ENCODE peak calls at places on chromosomes 16 and 17, in nine cellular contexts. I, Z, R, B, U, Y, Q, W and P are unnamed samples.

GRCh38 chr17:34241062-34241461 is 14.0 kb upstream of the CCL2 start:
- DNase-seq in I (no peak), Z (peak; percentile 61), R (peak; percentile 63), B (peak; percentile 69), U (peak; percentile 87), Y (no peak), Q (no peak), W (no peak), P (no peak)

GRCh38 chr17:79399610-79400144 is 211.2 kb downstream of the RBFOX3 start:
- DNase-seq in I (no peak), Z (no peak), R (no peak), B (no peak), U (no peak), Y (no peak), Q (no peak), W (no peak), P (no peak)

GRCh38 chr16:3456374-3456773 is 12.9 kb downstream of the NAA60 start:
- DNase-seq in I (no peak), Z (no peak), R (peak; percentile 56), B (no peak), U (no peak), Y (no peak), Q (no peak), W (no peak), P (no peak)

GRCh38 chr17:77693301-77693700 is 265.2 kb upstream of the TNRC6C start:
- DNase-seq in I (no peak), Z (peak; percentile 12), R (no peak), B (no peak), U (no peak), Y (no peak), Q (no peak), W (no peak), P (no peak)

GRCh38 chr17:63698886-63699637 is 863 bp downstream of the LIMD2 start:
- DNase-seq in I (peak; percentile 89), Z (peak; percentile 57), R (peak; percentile 69), B (peak; percentile 48), U (peak; percentile 69), Y (peak; percentile 95), Q (peak; percentile 77), W (peak; percentile 70), P (no peak)

GRCh38 chr17:27868565-27868964 is 24.6 kb downstream of the LYRM9 start:
- DNase-seq in I (no peak), Z (no peak), R (no peak), B (no peak), U (no peak), Y (no peak), Q (no peak), W (no peak), P (no peak)

GRCh38 chr17:4249452-4250029 is 14.2 kb downstream of the ANKFY1 start:
- DNase-seq in I (no peak), Z (no peak), R (peak; percentile 67), B (no peak), U (no peak), Y (peak; percentile 60), Q (peak; percentile 55), W (no peak), P (no peak)

GRCh38 chr16:22380529-22380928 is 6.1 kb upstream of the CDR2 start:
- DNase-seq in I (no peak), Z (no peak), R (peak; percentile 49), B (no peak), U (no peak), Y (no peak), Q (no peak), W (no peak), P (no peak)

GRCh38 chr17:16250635-16251034 is 33.6 kb downstream of the PIGL start:
- DNase-seq in I (no peak), Z (no peak), R (peak; percentile 63), B (no peak), U (no peak), Y (no peak), Q (peak; percentile 11), W (no peak), P (no peak)

GRCh38 chr16:79402356-79402755 is 198.2 kb downstream of the MAF start:
- DNase-seq in I (no peak), Z (peak; percentile 89), R (no peak), B (no peak), U (no peak), Y (no peak), Q (no peak), W (peak; percentile 93), P (no peak)

GRCh38 chr16:66207139-66207863 is 159.2 kb upstream of the CDH5 start:
- DNase-seq in I (no peak), Z (no peak), R (peak; percentile 65), B (peak; percentile 26), U (no peak), Y (peak; percentile 18), Q (peak; percentile 93), W (no peak), P (no peak)

DNA sequence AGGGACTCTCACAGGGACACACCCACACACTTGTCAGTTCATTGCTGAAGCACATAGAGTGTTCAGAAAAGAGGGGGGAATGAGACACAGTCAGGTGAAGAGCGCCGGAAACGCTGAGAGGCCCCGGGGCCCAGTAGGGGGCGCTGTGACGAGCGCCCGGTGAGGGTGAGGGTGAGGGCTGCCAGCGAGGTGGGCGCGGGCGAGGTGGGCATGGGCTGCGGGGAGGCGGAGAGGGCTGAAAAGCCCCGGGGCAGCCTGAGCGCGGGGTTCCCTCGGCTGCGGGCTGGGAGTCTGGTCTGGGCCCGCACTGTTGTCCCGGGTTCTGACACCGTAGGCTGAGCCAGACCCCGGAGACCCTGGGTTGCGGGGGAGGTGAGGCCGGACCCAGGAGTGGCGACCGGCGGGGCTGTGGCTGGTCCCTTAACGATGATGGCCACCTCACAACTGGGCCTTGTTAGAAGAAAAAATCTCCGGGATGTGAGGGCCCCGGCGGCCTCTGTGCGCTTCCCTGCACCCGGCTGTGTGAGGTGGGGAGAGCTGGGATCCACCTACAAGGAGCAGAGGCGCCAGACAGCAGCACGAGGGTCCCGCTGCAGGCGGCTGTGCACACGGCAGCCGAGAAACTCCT is 91.4 kb downstream of the C16orf78 start:
- DNase-seq in I (no peak), Z (peak; percentile 15), R (no peak), B (no peak), U (peak; percentile 14), Y (peak; percentile 66), Q (no peak), W (no peak), P (no peak)
- TF ChIP-seq CTCF in I (peak; percentile 35), Z (peak; percentile 17), R (peak; percentile 34), B (no peak), U (peak; percentile 30), Y (peak; percentile 93), Q (peak; percentile 65), W (no peak), P (no peak)

DNA sequence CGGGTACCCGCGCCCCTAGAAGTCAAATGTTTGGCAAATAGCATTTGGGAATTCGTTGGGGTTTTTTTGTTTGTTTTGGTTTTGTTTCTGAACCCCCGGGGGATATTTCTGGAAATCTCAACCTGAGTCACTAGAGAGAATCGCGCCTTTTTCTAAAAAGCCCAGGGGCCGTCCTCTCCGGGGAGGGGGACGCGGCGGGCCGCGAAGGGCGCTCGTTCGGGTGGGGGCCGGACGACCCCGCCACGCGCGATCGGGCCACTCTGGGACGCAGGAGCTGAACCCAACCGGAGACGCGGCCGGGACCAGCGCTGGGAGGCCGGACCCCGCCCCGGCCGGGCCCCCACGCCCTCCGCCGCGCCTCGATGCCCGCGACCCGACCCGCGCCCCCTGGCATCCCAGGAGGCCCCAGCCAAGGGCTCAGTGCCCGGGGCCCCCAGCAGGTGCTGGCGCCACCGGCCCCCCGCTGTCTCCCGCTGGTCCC is 304 bp downstream of the LITAF start:
- DNase-seq in I (no peak), Z (no peak), R (no peak), B (no peak), U (no peak), Y (no peak), Q (no peak), W (no peak), P (no peak)
- H3K4me3 ChIP-seq in I (peak overlapping the region; percentile 71), Z (peak overlapping the region; percentile 78), R (peak overlapping the region; percentile 67), B (peak overlapping the region; percentile 64), U (peak overlapping the region; percentile 69), Y (peak overlapping the region; percentile 70), Q (peak overlapping the region; percentile 59), W (peak overlapping the region; percentile 99), P (peak overlapping the region; percentile 90)

DNA sequence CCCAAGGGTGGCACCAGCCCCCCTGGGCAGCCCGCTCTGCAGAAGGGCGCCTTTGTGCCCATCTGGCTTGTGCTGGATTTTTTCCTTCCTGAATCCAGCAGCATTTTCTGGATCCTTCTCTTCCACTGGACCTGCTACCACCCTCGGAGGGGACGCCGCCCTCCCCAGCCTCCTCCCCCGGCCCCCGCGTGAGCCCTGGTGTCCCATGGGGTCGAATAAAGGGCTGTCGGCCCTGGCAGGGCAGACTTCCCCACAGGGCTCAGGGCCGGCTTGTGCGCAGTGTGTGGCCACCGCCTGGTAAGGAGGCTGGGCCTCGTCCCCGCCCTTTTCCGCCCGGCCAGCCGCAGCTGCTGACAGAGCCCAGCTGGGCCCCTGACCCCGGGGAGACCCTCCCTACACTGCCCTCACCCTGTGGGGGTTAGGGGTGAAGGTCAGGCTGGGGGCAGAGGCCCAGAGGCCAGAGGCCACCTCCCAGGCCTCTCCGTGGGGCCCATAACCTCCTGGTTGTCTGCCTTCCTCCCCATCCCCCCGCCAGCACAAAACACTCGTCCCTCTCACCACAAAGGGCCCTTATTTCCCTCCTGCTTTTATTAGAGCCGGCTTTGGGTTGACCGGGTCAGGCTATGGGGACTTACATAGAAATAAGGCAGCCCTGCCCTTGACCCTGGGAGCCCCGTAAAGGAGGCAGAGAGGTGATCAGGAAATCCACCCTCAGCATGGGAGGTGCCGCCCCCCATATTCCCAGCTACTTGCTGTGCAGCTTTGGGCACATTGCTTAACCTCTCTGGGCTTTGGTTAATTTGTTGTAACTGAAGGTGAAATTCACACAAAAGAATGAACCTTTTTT is 179.3 kb upstream of the CIBAR2 start:
- DNase-seq in I (no peak), Z (peak; percentile 70), R (peak; percentile 53), B (peak; percentile 64), U (peak; percentile 57), Y (no peak), Q (no peak), W (peak; percentile 74), P (no peak)
- H3K27ac ChIP-seq in I (no peak overlapping the region), Z (peak overlapping the region; percentile 12), R (peak overlapping the region; percentile 60), B (peak overlapping the region; percentile 82), U (no peak overlapping the region), Y (no peak overlapping the region), Q (no peak overlapping the region), W (peak overlapping the region; percentile 36), P (no peak overlapping the region)

GRCh38 chr16:75402174-75402820 is 31.0 kb downstream of the CFDP1 start:
- DNase-seq in I (no peak), Z (no peak), R (peak; percentile 64), B (no peak), U (no peak), Y (no peak), Q (peak; percentile 22), W (no peak), P (no peak)

GRCh38 chr16:75402821-75403475 is 30.4 kb downstream of the CFDP1 start:
- DNase-seq in I (no peak), Z (no peak), R (peak; percentile 69), B (no peak), U (no peak), Y (peak; percentile 42), Q (peak; percentile 65), W (no peak), P (no peak)

GRCh38 chr16:75401697-75402096 is 31.6 kb downstream of the CFDP1 start:
- DNase-seq in I (no peak), Z (no peak), R (no peak), B (no peak), U (no peak), Y (no peak), Q (no peak), W (no peak), P (no peak)

DNA sequence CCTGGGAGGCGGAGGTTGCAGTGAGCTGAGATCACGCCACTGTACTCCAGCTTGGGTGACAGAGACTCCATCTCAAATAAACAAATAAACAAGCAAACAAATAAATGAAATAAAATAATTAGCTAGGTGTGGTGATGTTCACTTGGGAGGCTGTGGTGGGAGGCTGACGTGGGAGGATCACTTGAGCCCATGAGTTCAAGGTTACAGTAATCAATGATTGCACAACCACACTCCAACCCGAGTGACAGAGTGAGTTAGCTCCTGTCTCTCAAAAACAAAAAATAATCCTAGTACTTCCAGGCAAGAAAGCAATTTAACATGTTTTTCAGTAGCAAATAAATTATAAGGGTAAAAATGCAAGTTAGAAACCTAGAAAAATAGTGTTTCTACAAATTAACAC is 26.4 kb downstream of the CFDP1 start:
- DNase-seq in I (no peak), Z (no peak), R (no peak), B (no peak), U (no peak), Y (no peak), Q (no peak), W (no peak), P (no peak)
- TF ChIP-seq CTCF in I (no peak), Z (no peak), R (no peak), B (no peak), U (no peak), Y (no peak), Q (no peak), W (no peak), P (no peak)